ENCODE peak calls at places on chromosome 17, in six cellular contexts. J, U, S, R, A and Q are unnamed samples.

GRCh38 chr17:34412965-34413441 is 50.0 kb upstream of the CCL1 start:
- DNase-seq in J (no peak), U (no peak), S (no peak), R (peak), A (no peak), Q (no peak)

GRCh38 chr17:57632294-57632693 is 112.8 kb downstream of the CCDC182 start:
- DNase-seq in J (no peak), U (no peak), S (no peak), R (no peak), A (no peak), Q (no peak)

GRCh38 chr17:61806941-61807340 is 56.4 kb downstream of the BRIP1 start:
- DNase-seq in J (no peak), U (no peak), S (no peak), R (peak), A (no peak), Q (no peak)

GRCh38 chr17:7656958-7657715 is 6.4 kb downstream of the ATP1B2 start:
- DNase-seq in J (peak), U (no peak), S (no peak), R (peak), A (no peak), Q (no peak)

GRCh38 chr17:37305406-37305905 is 70.3 kb upstream of the C17orf78 start:
- DNase-seq in J (no peak), U (no peak), S (no peak), R (no peak), A (no peak), Q (no peak)

GRCh38 chr17:64603987-64604386 is 58.1 kb downstream of the SMURF2 start:
- DNase-seq in J (no peak), U (no peak), S (no peak), R (no peak), A (no peak), Q (no peak)

GRCh38 chr17:347309-347708 is 5.3 kb downstream of the RPH3AL start:
- DNase-seq in J (no peak), U (no peak), S (no peak), R (no peak), A (no peak), Q (no peak)

GRCh38 chr17:36856169-36856568 is 81.1 kb upstream of the LHX1 start:
- DNase-seq in J (no peak), U (no peak), S (no peak), R (no peak), A (no peak), Q (no peak)

GRCh38 chr17:36463916-36464764 is 22.3 kb upstream of the ZNHIT3 start:
- DNase-seq in J (peak), U (peak), S (peak), R (peak), A (no peak), Q (no peak)